ENCODE peak calls at places on chromosomes 3 and 15, in five cellular contexts. R is ovary, H is Peyer's patch, Z is mammary epithelial cell, Q is hepatocyte. U is an unnamed sample. For H3K27me3 and H3K4me1, the result is how much of the 10 kb centered on the place peaks cover.

GRCh38 chr3:113051222-113051804 is 60.5 kb downstream of the GTPBP8 start:
- DNase-seq in Q (peak), H (peak), Z (peak), R (peak), U (peak)

GRCh38 chr3:172466553-172467130 is 18.4 kb upstream of the GHSR start:
- DNase-seq in Q (no peak), Z (no peak), R (no peak), H (no peak), U (no peak)

GRCh38 chr3:105516972-105517371 is 150.3 kb downstream of the ALCAM start:
- DNase-seq in Z (no peak), H (no peak), Q (peak), R (no peak), U (no peak)

GRCh38 chr15:92097473-92098178 is 244.1 kb downstream of the SLCO3A1 start:
- DNase-seq in R (no peak), Q (peak), Z (peak), H (peak), U (peak)

GRCh38 chr3:14397531-14397930 is 4.9 kb upstream of the SLC6A6 start:
- DNase-seq in Q (no peak), R (no peak), Z (no peak), H (no peak), U (peak)

GRCh38 chr3:181298421-181298820 is 308.9 kb upstream of the DNAJC19 start:
- DNase-seq in Z (peak), H (no peak), R (no peak), Q (no peak), U (no peak)

GRCh38 chr3:118842147-118842863 is 192.3 kb downstream of the IGSF11 start:
- DNase-seq in R (no peak), Q (no peak), H (no peak), Z (no peak), U (no peak)

GRCh38 chr15:78979456-78980320 is 34.8 kb upstream of the CTSH start:
- DNase-seq in R (peak), Z (peak), H (no peak), Q (peak), U (peak)

GRCh38 chr3:130601662-130602061 is 84.7 kb downstream of the COL6A6 start:
- DNase-seq in Q (no peak), H (no peak), R (no peak), Z (peak), U (no peak)

GRCh38 chr3:71005797-71006321 is 577.7 kb downstream of the FOXP1 start:
- DNase-seq in Q (no peak), Z (no peak), R (no peak), H (no peak), U (no peak)

GRCh38 chr15:69697913-69698312 is 245.3 kb downstream of the RPLP1 start:
- DNase-seq in R (no peak), Q (no peak), H (no peak), Z (no peak), U (no peak)

GRCh38 chr15:74541494-74542191 is 623 bp downstream of the ARID3B start:
- DNase-seq in H (peak), Q (peak), R (peak), Z (peak), U (peak)

GRCh38 chr3:13347390-13347966 is 72.6 kb downstream of the NUP210 start:
- DNase-seq in H (no peak), R (no peak), Z (no peak), Q (peak), U (no peak)

GRCh38 chr15:100170280-100170654 is 171.5 kb downstream of the ADAMTS17 start:
- DNase-seq in Q (no peak), R (no peak), Z (no peak), H (no peak), U (peak)

GRCh38 chr3:183884097-183884436 is 613 bp downstream of the PARL start:
- DNase-seq in Z (no peak), Q (no peak), H (no peak), R (no peak), U (no peak)

GRCh38 chr3:54304867-54305266 is 182.5 kb downstream of the CACNA2D3 start:
- DNase-seq in H (no peak), R (no peak), Z (no peak), Q (no peak), U (no peak)

GRCh38 chr15:45023659-45024320 is 795 bp downstream of the SORD start:
- DNase-seq in Z (peak), Q (peak), H (no peak), R (no peak), U (peak)

GRCh38 chr3:14796403-14797077 is 22.2 kb upstream of the FGD5 start:
- DNase-seq in Q (no peak), Z (no peak), H (no peak), R (no peak), U (no peak)

GRCh38 chr3:8324727-8325126 is 176.9 kb upstream of the LMCD1 start:
- DNase-seq in R (no peak), Q (peak), H (no peak), Z (peak), U (no peak)

GRCh38 chr15:100686725-100687488 is 84.5 kb downstream of the ASB7 start:
- DNase-seq in H (no peak), R (no peak), Z (no peak), Q (no peak), U (no peak)

GRCh38 chr3:71305246-71306206 is 278.0 kb downstream of the FOXP1 start:
- DNase-seq in R (no peak), H (no peak), Z (peak), Q (peak), U (peak)

GRCh38 chr3:13512451-13512850 is 32.3 kb downstream of the HDAC11 start:
- DNase-seq in R (no peak), Q (no peak), H (peak), Z (no peak), U (no peak)

GRCh38 chr3:23161896-23162570 is 41.1 kb upstream of the UBE2E2 start:
- DNase-seq in Q (no peak), R (no peak), Z (peak), H (no peak), U (no peak)

GRCh38 chr3:8755564-8756237 is 13.7 kb downstream of the OXTR start:
- DNase-seq in Z (no peak), R (no peak), H (no peak), Q (no peak), U (no peak)

GRCh38 chr3:98563661-98564281 is 29.6 kb downstream of the CPOX start:
- DNase-seq in Q (no peak), H (no peak), Z (peak), R (no peak), U (no peak)

GRCh38 chr15:67827561-67828378 is 2.5 kb downstream of the SKOR1 start:
- DNase-seq in Z (no peak), H (no peak), R (no peak), Q (no peak), U (no peak)

GRCh38 chr15:67831363-67831762 is 6.1 kb downstream of the SKOR1 start:
- DNase-seq in H (no peak), Z (no peak), R (no peak), Q (no peak), U (no peak)

GRCh38 chr15:67828379-67828968 is 3.2 kb downstream of the SKOR1 start:
- DNase-seq in Z (no peak), Q (no peak), H (no peak), R (no peak), U (no peak)

GRCh38 chr15:67828969-67829646 is 3.8 kb downstream of the SKOR1 start:
- DNase-seq in H (no peak), Z (no peak), Q (no peak), R (no peak), U (no peak)

DNA sequence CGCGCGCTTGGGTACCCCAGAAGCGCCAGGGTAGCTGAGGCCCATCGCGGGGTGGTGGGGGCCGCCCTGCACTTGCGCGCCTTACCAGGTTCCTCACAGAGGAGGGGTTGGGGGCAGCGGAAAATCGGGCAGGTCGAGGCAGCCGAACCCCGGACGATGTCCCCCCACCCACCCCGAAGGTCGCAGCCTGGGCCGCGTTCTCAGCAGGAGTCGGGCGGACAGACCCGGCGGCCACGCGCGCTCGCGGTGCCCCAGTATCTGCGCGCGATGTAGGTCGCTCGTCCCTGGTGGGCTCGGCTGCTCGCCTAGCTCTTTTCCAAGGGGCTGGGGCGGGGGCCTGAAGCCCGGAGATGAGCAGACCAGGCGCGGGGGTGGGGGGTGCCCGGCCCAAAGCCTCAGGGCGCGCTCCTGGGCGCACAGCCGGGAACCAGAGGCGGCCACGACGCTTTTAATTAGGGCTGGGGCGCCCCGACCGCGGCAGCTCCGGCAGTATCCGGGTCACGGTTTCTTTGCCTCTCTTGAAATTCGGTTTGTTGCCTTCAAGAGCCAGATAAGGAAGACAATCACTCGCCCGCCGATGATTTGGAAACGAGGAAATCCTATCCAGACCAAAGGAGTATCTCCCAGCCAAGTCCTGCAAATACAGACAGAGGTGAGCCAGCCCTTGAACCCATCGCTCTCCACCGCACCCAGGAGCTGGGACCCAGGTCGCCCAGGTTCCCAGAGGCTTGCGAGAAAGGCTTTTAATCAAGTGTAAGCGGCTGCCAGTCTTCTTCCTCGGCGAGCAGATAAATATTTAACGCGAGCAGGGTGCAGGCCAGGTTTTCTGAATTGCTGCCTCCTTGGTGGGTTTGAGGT is 4.6 kb downstream of the SKOR1 start:
- DNase-seq in H (no peak), Q (no peak), Z (no peak), R (no peak), U (no peak)
- H3K27me3 ChIP-seq in H (half or more), Q (half or more), Z (half or more), R (under half), U (half or more)

GRCh38 chr3:187900961-187901755 is 155.9 kb upstream of the BCL6 start:
- DNase-seq in Q (no peak), Z (no peak), H (no peak), R (no peak), U (no peak)

GRCh38 chr3:187906416-187906815 is 161.1 kb upstream of the BCL6 start:
- DNase-seq in Z (no peak), Q (no peak), R (no peak), H (no peak), U (no peak)

GRCh38 chr3:187902041-187902471 is 156.8 kb upstream of the BCL6 start:
- DNase-seq in H (no peak), Z (no peak), R (no peak), Q (no peak), U (no peak)

GRCh38 chr3:187903697-187904096 is 158.4 kb upstream of the BCL6 start:
- DNase-seq in H (no peak), Z (no peak), Q (no peak), R (no peak), U (no peak)

DNA sequence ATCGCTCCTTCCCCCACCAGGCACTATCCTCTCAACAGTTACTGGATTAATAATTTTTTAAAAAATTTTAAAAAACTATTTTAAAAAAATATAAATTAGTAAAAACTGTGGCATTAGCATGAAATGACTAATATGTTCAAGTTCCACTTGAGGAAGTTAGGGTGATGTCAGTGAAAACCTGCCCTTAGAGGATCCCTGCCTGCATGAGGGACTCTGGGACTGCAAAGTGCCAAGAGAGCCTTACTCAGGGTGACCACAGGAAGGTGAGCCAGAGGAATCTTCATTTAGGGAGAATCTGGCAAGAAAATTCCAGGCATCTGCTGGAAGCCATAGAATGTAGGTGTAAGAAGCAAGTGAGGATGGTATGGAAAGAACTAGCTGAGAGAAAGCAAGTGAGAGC is 157.7 kb upstream of the BCL6 start:
- DNase-seq in H (no peak), Z (no peak), R (no peak), Q (no peak), U (no peak)
- H3K4me1 ChIP-seq in H (under half), Z (under half), R (under half), Q (under half), U (under half)

GRCh38 chr3:133987136-133987535 is 42.6 kb downstream of the SLCO2A1 start:
- DNase-seq in H (no peak), Z (no peak), Q (no peak), R (no peak), U (no peak)
- H3K4me3 ChIP-seq in H (no peak), Z (no peak), Q (no peak), R (no peak), U (no peak)

GRCh38 chr3:147370316-147370715 is 36.0 kb downstream of the ZIC4 start:
- DNase-seq in R (no peak), H (no peak), Z (no peak), Q (no peak), U (no peak)

GRCh38 chr3:147369671-147370123 is 36.6 kb downstream of the ZIC4 start:
- DNase-seq in H (no peak), Z (no peak), R (no peak), Q (no peak), U (no peak)

GRCh38 chr3:147372525-147373027 is 33.8 kb downstream of the ZIC4 start:
- DNase-seq in H (no peak), Z (no peak), R (no peak), Q (no peak), U (no peak)

GRCh38 chr3:147371771-147372340 is 34.5 kb downstream of the ZIC4 start:
- DNase-seq in H (no peak), Q (no peak), Z (no peak), R (no peak), U (no peak)

GRCh38 chr3:147371141-147371540 is 35.2 kb downstream of the ZIC4 start:
- DNase-seq in R (no peak), H (no peak), Q (no peak), Z (no peak), U (no peak)
- H3K27me3 ChIP-seq in R (under half), H (under half), Q (half or more), Z (half or more), U (under half)

DNA sequence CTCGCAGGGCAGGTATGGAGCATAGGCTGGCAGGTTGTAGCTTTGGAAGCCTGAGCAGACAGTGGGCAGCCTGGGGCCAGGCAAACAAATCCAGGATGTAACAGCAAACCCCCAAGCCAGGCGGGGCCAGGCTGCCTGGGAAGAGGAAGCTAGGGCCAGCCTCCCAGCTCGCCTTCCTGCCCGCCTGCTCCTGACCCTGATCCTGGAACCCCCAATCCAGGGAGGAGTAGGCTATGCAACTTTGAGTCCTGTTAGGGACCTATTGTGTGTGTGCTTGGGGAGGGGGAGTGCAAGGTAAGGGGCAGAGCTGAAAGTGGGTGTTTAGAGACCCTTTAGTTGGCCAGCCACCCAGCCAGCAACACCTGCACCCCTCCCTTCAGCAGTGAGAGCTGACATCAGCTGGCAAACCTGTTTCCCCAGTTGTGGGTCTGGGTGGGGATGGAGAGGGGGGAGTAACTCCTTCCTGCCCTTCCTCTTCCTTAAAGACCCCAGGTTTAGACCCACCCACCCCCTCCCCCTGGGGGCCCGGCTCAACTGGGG is 2.5 kb downstream of the NBEAL2 start:
- DNase-seq in H (peak), R (no peak), Q (peak), Z (no peak), U (peak)
- H3K4me1 ChIP-seq in H (under half), R (under half), Q (under half), Z (under half), U (under half)

DNA sequence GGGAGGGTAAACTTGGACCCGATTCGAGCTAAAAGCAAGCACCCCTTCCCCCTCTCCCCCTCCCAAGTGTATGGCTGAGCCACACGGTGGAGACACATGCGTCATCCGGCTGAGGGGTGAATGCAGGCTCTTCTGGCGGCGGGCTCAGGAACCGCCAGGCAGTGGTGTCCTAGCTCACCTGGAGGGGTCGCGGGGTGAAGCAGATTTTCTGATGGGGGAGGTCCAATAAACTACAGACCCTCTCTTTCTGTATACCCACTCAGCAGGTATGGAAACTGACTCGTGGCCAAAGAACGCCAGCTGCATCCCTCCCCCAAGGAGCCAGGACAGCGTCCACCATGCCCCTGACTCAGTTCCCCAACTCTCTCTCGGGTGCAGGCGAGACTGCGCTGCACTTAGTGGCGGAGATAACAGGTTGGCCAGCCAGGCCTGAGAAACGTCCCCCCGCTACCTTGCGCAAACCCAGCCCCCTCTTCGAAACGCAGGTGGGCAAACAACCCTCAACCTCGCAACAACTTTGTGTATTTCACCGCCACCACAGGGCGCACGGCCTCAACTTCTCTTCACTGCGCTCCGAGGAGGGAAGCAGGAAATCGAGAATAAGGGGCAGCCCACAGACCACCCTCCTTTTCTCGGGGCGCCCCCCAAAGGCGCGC is 1.3 kb downstream of the MAGI1 start:
- DNase-seq in Z (peak), R (peak), H (peak), Q (peak), U (peak)
- H3K4me3 ChIP-seq in Z (peak), R (peak), H (peak), Q (peak), U (peak)

DNA sequence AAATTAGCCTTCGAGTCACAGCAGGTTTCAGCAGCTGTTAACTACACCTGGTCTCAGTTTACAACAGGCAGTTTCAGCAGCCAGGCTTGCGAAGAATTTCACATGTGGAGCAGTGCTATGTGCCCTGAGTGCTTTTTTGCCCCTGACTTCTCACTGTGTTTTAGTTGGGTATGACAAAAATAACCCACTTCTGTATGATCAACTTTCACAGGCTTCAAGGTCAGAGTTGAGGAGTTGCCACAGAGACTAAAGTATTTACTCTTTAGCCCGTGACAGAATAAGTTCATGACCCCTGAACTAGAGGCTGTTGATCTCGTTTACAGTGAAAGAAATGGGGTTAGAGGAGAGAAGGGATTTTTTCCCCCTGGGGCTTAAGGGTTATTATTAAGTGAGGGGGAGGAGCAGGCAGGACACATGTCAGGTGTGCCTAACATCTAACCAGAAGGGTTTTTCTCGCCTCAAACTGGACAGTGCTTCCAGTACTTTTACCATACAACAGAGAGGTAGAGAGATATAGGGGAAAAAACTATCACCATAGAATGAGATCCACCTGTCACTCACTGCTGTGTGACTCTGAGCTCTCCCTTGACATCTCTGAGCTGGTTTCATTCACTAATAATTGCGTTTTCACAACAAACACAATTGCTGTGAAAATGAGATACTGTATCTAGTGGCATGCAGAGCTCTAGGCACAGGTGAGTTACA is 14.0 kb upstream of the TOPBP1 start:
- DNase-seq in H (no peak), Q (no peak), Z (no peak), R (no peak), U (no peak)
- H3K27me3 ChIP-seq in H (under half), Q (under half), Z (under half), R (under half), U (under half)